ENCODE peak calls at places on chromosomes 6 and 20, in seven cellular contexts. H is CD4-positive, CD25-positive, alpha-beta regulatory T cell; X is PC-3; Q is mesendoderm; F is Peyer's patch; C is esophagus squamous epithelium; N is aorta. Y is an unnamed sample. For H3K4me1, the result is how much of the 10 kb centered on the place peaks cover.

GRCh38 chr6:1767481-1768246 is 157.9 kb downstream of the FOXC1 start:
- DNase-seq in H (no peak), Q (peak), F (no peak), N (no peak), X (peak), C (no peak), Y (no peak)

GRCh38 chr6:161301338-161301737 is 27.5 kb upstream of the AGPAT4 start:
- DNase-seq in Q (no peak), X (no peak), F (no peak), H (no peak), N (no peak), C (no peak), Y (no peak)

GRCh38 chr6:136173519-136174507 is 76.3 kb downstream of the MTFR2 start:
- DNase-seq in C (no peak), Q (peak), H (no peak), N (no peak), X (no peak), F (no peak), Y (no peak)

GRCh38 chr6:118652051-118652699 is 784 bp upstream of the CEP85L start:
- DNase-seq in H (no peak), Q (peak), F (no peak), N (no peak), X (no peak), C (no peak), Y (no peak)

GRCh38 chr20:32848846-32849245 is 9.9 kb upstream of the EFCAB8 start:
- DNase-seq in C (no peak), Q (no peak), N (no peak), X (no peak), F (no peak), H (no peak), Y (no peak)

GRCh38 chr20:24953621-24954133 is 4.6 kb downstream of the CST7 start:
- DNase-seq in Q (no peak), F (no peak), H (no peak), C (no peak), X (no peak), N (no peak), Y (peak)

GRCh38 chr6:37679539-37680476 is 17.9 kb downstream of the MDGA1 start:
- DNase-seq in N (no peak), X (no peak), H (no peak), Q (peak), F (peak), C (no peak), Y (no peak)

GRCh38 chr6:78835817-78836216 is 31.5 kb upstream of the IRAK1BP1 start:
- DNase-seq in F (no peak), N (no peak), H (no peak), Q (no peak), C (no peak), X (peak), Y (no peak)

GRCh38 chr6:36912583-36912982 is 26.8 kb downstream of the C6orf89 start:
- DNase-seq in X (peak), F (no peak), N (no peak), Q (no peak), H (peak), C (no peak), Y (peak)

GRCh38 chr6:56072856-56073255 is 174.5 kb downstream of the COL21A1 start:
- DNase-seq in N (no peak), H (no peak), C (no peak), Q (no peak), X (peak), F (no peak), Y (no peak)

GRCh38 chr20:22728146-22728745 is 143.9 kb upstream of the FOXA2 start:
- DNase-seq in X (peak), N (no peak), Q (no peak), F (no peak), H (no peak), C (no peak), Y (no peak)

GRCh38 chr20:4502756-4503155 is 219.0 kb upstream of the PRND start:
- DNase-seq in X (peak), Q (no peak), F (no peak), H (no peak), C (no peak), N (no peak), Y (no peak)

GRCh38 chr6:35047265-35048011 is 93.7 kb downstream of the TCP11 start:
- DNase-seq in N (no peak), H (no peak), F (no peak), C (no peak), X (no peak), Q (no peak), Y (no peak)

GRCh38 chr6:16184129-16184528 is 54.3 kb upstream of the GMPR start:
- DNase-seq in F (peak), Q (peak), X (peak), N (peak), C (no peak), H (no peak), Y (no peak)

GRCh38 chr6:76165471-76166221 is 93.2 kb upstream of the IMPG1 start:
- DNase-seq in N (no peak), H (no peak), Q (no peak), X (no peak), F (no peak), C (no peak), Y (no peak)

GRCh38 chr20:24296477-24297380 is 172.7 kb upstream of the SYNDIG1 start:
- DNase-seq in Q (peak), X (no peak), C (no peak), F (no peak), H (no peak), N (no peak), Y (no peak)

GRCh38 chr6:48859562-48859961 is 603.5 kb downstream of the MMUT start:
- DNase-seq in F (no peak), N (no peak), X (no peak), C (no peak), Q (no peak), H (no peak), Y (no peak)

GRCh38 chr6:84150680-84151079 is 76.8 kb downstream of the CEP162 start:
- DNase-seq in N (no peak), C (no peak), Q (no peak), F (no peak), X (no peak), H (no peak), Y (no peak)

GRCh38 chr20:41152108-41152757 is 14.9 kb downstream of the PLCG1 start:
- DNase-seq in F (no peak), C (no peak), X (no peak), H (no peak), N (no peak), Q (no peak), Y (no peak)

GRCh38 chr6:100461920-100462295 is 2.8 kb downstream of the SIM1 start:
- DNase-seq in X (no peak), C (no peak), H (no peak), N (no peak), Q (no peak), F (no peak), Y (no peak)

GRCh38 chr20:57502331-57502700 is 22.6 kb downstream of the CTCFL start:
- DNase-seq in H (no peak), X (no peak), N (no peak), F (no peak), Q (no peak), C (no peak), Y (no peak)

GRCh38 chr6:129653229-129653628 is 56.7 kb downstream of the ARHGAP18 start:
- DNase-seq in F (no peak), X (no peak), C (no peak), Q (no peak), H (no peak), N (no peak), Y (no peak)

GRCh38 chr6:64990652-64991304 is 716.2 kb downstream of the EYS start:
- DNase-seq in Q (no peak), F (no peak), N (no peak), H (no peak), X (no peak), C (no peak), Y (no peak)

GRCh38 chr20:2559641-2560040 is 23.3 kb downstream of the TMC2 start:
- DNase-seq in Q (no peak), C (no peak), X (no peak), N (no peak), F (no peak), H (no peak), Y (no peak)

GRCh38 chr20:25139061-25139705 is 56.3 kb upstream of the ENTPD6 start:
- DNase-seq in C (no peak), N (no peak), H (no peak), Q (peak), F (no peak), X (peak), Y (no peak)

GRCh38 chr6:43628392-43629103 is 516 bp downstream of the GTPBP2 start:
- DNase-seq in F (peak), C (no peak), H (peak), X (peak), Q (peak), N (peak), Y (peak)

GRCh38 chr20:21704408-21705385 is 767 bp upstream of the PAX1 start:
- DNase-seq in H (no peak), X (no peak), F (no peak), C (no peak), Q (peak), N (no peak), Y (no peak)

GRCh38 chr6:85703359-85703758 is 60.7 kb upstream of the SYNCRIP start:
- DNase-seq in X (no peak), N (no peak), H (no peak), C (no peak), F (no peak), Q (peak), Y (no peak)

GRCh38 chr6:69796081-69796626 is 656 bp downstream of the LMBRD1 start:
- DNase-seq in F (peak), X (peak), H (peak), C (no peak), N (no peak), Q (peak), Y (peak)

GRCh38 chr20:31704225-31705119 is 18.2 kb downstream of the BCL2L1 start:
- DNase-seq in X (peak), Q (peak), N (no peak), C (no peak), F (no peak), H (no peak), Y (no peak)

DNA sequence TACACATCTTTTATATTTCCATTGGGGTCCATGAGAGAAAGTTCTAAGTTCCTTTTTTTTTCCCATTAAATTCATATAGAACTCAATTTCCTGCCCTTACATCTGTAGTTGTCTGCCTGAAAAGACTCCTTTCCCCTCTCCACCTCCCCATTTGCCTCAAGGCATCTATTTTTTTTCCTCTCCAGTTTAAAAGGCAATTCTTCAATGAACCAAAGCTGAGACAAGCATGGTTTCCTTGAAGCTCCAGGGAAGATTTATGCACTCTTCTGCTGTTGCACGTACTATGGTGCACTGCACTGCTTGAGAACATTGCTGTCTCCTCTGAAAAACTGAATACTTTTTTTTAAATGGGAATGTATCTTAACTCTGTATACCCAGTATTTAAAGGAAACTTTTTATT is 465.2 kb downstream of the CD83 start:
- DNase-seq in Q (no peak), H (no peak), X (no peak), N (no peak), C (no peak), F (no peak), Y (no peak)
- H3K4me3 ChIP-seq in Q (no peak), H (no peak), X (no peak), N (no peak), C (no peak), F (no peak), Y (no peak)

DNA sequence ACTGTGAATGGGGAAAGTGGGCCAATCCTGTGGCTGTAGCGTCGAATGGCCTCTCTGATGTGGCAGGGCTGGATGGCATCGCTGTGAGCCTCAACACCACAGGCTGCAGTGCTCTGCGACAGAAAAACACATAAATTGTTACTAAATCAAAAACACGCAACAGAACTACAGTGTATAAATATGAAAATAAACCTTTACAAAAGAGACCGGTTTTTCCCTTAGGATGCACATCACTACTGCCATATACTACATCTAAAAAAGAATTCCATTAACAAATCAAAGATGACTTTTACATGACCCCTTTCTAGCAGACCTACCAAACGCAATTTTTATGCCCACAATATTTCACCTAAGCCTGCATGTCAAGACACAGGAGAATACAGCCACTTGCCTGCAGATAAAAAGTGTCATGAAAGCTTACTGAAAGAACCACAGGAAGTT is 395.5 kb upstream of the RUNX2 start:
- DNase-seq in C (no peak), H (peak), X (no peak), F (no peak), N (no peak), Q (no peak), Y (peak)
- H3K4me1 ChIP-seq in C (under half), H (under half), X (under half), F (under half), N (under half), Q (under half), Y (half or more)

DNA sequence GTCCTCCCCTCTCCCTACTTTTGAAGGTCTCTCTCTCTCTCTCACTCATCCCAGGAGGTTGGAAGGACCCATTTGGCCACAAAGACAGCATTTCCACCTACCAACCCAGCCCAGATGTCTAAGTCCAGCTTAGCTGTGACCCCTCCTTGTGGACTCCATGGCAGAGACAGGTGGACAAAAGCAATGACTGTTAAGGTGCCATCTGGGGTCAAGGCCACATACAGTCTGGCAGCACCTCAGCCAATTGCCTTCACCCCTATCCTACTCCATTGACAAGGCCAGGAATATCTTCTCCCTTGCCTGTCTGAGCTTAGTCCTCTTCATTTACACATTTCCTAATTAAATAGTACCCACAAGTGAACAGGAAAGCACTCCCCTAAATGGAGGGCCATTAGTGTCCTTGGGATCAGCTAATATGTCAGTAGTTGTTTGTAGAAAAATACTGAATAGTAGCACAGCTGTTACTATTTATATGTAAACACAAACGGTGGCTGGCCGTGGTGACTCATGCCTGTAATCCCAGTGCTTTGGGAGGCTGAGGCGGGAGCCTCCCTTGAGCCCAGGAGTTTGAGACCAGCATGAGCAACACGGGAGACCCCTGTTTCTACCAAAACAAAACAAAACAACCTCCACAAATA is 28.8 kb downstream of the GCM1 start:
- DNase-seq in C (no peak), F (no peak), X (peak), H (no peak), N (no peak), Q (peak), Y (no peak)
- H3K27ac ChIP-seq in C (no peak), F (peak), X (peak), H (no peak), N (no peak), Q (no peak), Y (no peak)

DNA sequence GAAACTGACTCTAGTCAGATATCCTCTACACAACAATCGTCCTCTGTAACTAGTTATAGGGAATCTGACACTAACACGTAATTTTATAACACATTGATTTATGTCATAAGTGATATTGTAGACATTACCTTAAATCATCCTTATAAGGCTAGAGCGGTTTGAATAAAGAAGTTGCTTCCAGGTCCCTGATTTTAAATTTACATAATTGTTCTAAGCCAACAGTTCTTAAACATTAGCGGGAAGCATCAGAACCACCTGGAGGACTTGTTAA is 2.9 kb upstream of the FBXO9 start:
- DNase-seq in X (no peak), F (no peak), N (no peak), Q (no peak), H (no peak), C (no peak), Y (no peak)
- H3K4me3 ChIP-seq in X (peak), F (peak), N (peak), Q (no peak), H (peak), C (peak), Y (peak)

DNA sequence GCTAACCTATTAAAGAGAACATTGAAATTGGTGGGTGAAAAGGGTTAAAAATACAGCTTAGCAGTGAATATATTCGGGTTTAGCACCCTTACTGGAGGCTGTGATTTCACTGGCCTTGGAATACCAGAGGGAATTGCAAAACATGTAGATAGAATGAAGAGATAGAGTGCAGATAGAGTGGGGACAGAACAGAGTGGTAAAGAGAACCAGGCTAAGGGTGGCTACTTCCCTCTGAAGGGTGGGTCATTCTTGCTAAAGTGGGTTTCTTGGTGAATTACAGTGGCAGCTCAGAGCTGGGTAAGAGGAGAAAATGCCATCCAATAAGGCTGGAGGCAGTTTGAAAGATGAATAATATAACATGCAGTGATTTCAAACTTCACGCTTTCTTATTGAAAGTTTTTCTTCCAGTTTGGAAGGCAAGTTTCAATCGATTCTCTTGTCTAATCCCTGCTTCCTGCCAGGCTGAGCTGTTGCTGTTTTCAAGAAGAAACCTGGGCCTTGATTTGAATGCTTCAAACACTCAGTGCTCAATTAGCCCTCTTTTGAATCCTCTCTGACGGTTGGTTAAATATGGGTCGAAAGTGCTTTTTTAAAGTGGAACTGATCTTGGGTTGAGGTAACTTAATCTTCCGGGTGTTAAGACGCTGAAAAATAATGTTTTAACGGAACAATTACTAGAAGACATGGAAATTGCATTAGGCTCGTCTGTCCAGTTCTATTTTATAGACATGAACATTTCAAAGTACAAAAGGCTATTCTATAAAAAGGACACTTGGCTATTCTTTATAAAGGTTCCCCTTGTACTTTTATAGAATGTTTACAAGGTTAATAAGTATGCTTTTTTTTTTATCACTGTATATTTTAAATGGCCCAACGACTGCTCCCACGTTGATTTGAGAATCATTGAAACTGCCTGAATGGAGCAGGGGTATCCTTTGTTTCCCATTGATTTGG is 203.3 kb downstream of the BCAS1 start:
- DNase-seq in H (no peak), C (no peak), N (no peak), Q (peak), F (peak), X (peak), Y (no peak)
- H3K4me1 ChIP-seq in H (half or more), C (half or more), N (under half), Q (under half), F (under half), X (half or more), Y (half or more)

GRCh38 chr6:29925341-29926080 is 16.8 kb upstream of the HLA-A start:
- DNase-seq in C (no peak), X (no peak), N (no peak), Q (no peak), F (no peak), H (no peak), Y (no peak)
- H3K27ac ChIP-seq in C (no peak), X (no peak), N (no peak), Q (no peak), F (peak), H (peak), Y (peak)

GRCh38 chr20:63682384-63683139 is 13.9 kb upstream of the TNFRSF6B start:
- DNase-seq in Q (peak), N (peak), H (no peak), X (peak), C (no peak), F (no peak), Y (no peak)
- H3K4me3 ChIP-seq in Q (no peak), N (no peak), H (no peak), X (no peak), C (no peak), F (no peak), Y (no peak)

GRCh38 chr20:45358282-45359068 is 4.5 kb upstream of the SYS1 start:
- DNase-seq in Q (no peak), X (no peak), N (peak), C (no peak), F (peak), H (no peak), Y (no peak)
- H3K4me1 ChIP-seq in Q (under half), X (under half), N (under half), C (half or more), F (under half), H (under half), Y (under half)

DNA sequence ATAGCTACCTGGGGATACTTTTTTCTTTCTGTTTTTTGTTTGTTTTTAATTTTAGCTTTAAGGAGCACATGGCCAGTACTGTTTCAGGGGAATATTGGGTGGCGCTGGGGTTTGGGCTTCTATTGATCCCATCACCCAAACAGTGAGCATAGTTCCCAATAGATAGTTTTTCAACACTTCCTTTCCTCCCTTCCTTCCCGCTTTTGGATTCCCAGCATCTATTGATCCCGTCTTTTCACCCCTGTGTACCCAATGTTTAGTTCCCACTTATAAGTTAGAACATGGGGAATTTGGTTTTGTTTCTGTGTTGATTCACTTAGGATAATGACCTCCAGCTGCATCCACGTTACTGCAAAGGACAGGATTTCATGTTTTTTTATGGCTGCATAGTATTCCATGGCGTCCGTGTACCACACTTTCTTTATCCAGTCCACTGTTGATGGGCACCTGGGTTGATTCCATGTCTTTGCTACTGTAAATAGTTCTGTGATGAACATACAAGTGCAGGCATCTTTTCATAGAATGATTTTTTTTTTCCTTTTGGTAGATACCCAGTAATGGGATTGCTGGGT is 20.1 kb downstream of the NQO2 start:
- DNase-seq in H (no peak), N (no peak), X (no peak), F (no peak), C (no peak), Q (no peak), Y (no peak)
- H3K27ac ChIP-seq in H (no peak), N (no peak), X (no peak), F (no peak), C (no peak), Q (no peak), Y (no peak)

Y was measured in CD8-positive, alpha-beta memory T cell.